ENCODE peak calls at places on chromosome 19, in six cellular contexts. N, C, X, P, G and S are unnamed samples.

GRCh38 chr19:53982611-53983010 is 8.8 kb upstream of the CACNG6 start:
- DNase-seq in N (peak), C (peak), X (no peak), P (peak), G (no peak), S (no peak)

GRCh38 chr19:41619018-41619571 is 7.8 kb downstream of the CEACAM4 start:
- DNase-seq in N (no peak), C (no peak), X (no peak), P (no peak), G (no peak), S (no peak)

GRCh38 chr19:41746593-41747227 is 8.6 kb upstream of the CEACAM6 start:
- DNase-seq in N (no peak), C (peak), X (peak), P (no peak), G (no peak), S (no peak)

GRCh38 chr19:36140289-36141038 is 598 bp downstream of the CAPNS1 start:
- DNase-seq in N (no peak), C (peak), X (peak), P (no peak), G (peak), S (no peak)

GRCh38 chr19:33438016-33438671 is 64.6 kb downstream of the CEBPG start:
- DNase-seq in N (no peak), C (peak), X (no peak), P (peak), G (no peak), S (peak)

GRCh38 chr19:55620410-55620809 is 4.0 kb downstream of the ZNF784 start:
- DNase-seq in N (no peak), C (no peak), X (no peak), P (no peak), G (no peak), S (peak)

GRCh38 chr19:13788991-13789390 is 6.3 kb upstream of the ZSWIM4 start:
- DNase-seq in N (no peak), C (no peak), X (peak), P (no peak), G (no peak), S (no peak)

GRCh38 chr19:43636121-43636683 is 3.4 kb downstream of the CADM4 start:
- DNase-seq in N (no peak), C (no peak), X (no peak), P (no peak), G (no peak), S (no peak)

GRCh38 chr19:30344446-30345425 is 27.4 kb upstream of the ZNF536 start:
- DNase-seq in N (no peak), C (no peak), X (peak), P (no peak), G (no peak), S (no peak)

GRCh38 chr19:41548954-41549688 is 26.8 kb upstream of the CEACAM21 start:
- DNase-seq in N (no peak), C (no peak), X (peak), P (no peak), G (peak), S (no peak)

GRCh38 chr19:47284324-47284899 is 9.7 kb downstream of the INAFM1 start:
- DNase-seq in N (peak), C (peak), X (peak), P (no peak), G (peak), S (no peak)

GRCh38 chr19:35294328-35294727 is 2.4 kb downstream of the MAG start:
- DNase-seq in N (no peak), C (no peak), X (no peak), P (no peak), G (no peak), S (no peak)

GRCh38 chr19:53982056-53982455 is 9.4 kb upstream of the CACNG6 start:
- DNase-seq in N (peak), C (no peak), X (no peak), P (no peak), G (no peak), S (no peak)

GRCh38 chr19:15812059-15812722 is 3.3 kb downstream of the OR10H1 start:
- DNase-seq in N (no peak), C (no peak), X (peak), P (no peak), G (no peak), S (no peak)

GRCh38 chr19:15813916-15814315 is 1.5 kb downstream of the OR10H1 start:
- DNase-seq in N (no peak), C (no peak), X (no peak), P (no peak), G (no peak), S (no peak)

GRCh38 chr19:15815306-15815705 is at the start of gene OR10H1:
- DNase-seq in N (no peak), C (no peak), X (no peak), P (no peak), G (no peak), S (no peak)

GRCh38 chr19:15811476-15811875 is 4.0 kb downstream of the OR10H1 start:
- DNase-seq in N (no peak), C (no peak), X (no peak), P (no peak), G (no peak), S (no peak)

GRCh38 chr19:15810335-15810734 is 5.1 kb downstream of the OR10H1 start:
- DNase-seq in N (no peak), C (no peak), X (peak), P (no peak), G (no peak), S (no peak)
- TF ChIP-seq CTCF in N (no peak), C (peak), X (no peak), P (no peak), G (no peak), S (no peak)

DNA sequence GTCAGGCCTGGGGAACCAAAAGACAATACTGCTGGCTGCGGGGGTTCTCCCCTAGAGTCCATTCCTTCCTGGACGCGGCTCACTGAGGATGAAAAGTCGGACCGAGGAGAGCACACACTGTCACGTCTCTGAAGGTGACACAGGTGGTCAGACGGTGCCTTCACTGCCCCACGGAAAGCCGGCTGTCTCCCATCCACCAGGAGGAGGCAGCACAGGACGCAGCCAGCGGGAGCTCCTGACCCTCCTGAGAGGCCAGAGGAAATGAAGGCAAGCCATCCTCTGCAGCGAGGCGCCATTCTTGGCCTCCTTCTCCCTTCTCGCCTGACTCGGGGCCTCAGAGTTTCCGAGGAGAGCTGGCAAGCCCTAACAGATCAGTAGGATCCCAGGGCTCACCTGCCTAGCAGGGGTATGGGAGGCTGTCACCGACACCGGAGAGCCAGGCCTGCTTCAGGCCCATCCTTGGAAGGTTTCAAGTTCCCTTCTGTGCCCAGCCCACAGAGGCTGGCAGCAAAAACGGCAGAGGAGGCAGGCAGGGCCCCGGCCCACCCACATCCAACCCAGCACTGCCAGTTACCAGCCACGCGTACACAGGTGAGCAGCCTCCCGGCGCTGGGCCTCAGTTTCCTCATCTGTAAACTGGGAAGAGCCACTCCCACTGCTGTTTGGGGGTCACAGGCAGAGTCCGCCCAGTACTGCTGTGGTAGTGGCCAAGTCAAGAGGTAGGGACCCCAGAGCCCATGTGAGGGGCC is 4.5 kb downstream of the REXO1 start:
- DNase-seq in N (no peak), C (no peak), X (no peak), P (no peak), G (no peak), S (no peak)
- TF ChIP-seq CTCF in N (peak), C (no peak), X (no peak), P (no peak), G (peak), S (no peak)

GRCh38 chr19:8335343-8336071 is 7.6 kb downstream of the KANK3 start:
- DNase-seq in N (no peak), C (peak), X (peak), P (peak), G (no peak), S (no peak)
- TF ChIP-seq CTCF in N (peak), C (peak), X (no peak), P (no peak), G (peak), S (no peak)

DNA sequence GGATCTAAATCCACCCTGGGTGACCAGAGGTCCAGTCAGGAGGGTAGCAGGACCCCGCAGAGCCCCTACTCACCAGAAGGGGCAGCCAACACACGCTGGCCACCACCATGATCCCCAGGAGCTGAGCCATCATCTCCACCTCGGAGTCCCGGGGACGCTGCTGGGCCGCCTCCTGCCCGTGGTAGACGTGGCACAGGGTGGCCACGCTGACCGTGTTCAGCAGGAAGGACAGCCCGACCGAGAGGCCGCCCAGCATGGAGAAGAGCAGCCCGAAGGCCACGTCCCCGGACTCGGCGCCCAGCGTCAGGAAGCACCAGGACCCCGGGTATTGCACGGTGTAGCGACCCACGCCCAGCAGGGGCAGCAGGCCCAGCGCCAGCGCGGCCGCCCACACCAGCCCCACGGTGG is 6.9 kb downstream of the TBXA2R start:
- DNase-seq in N (no peak), C (peak), X (no peak), P (no peak), G (no peak), S (no peak)
- TF ChIP-seq CTCF in N (peak), C (no peak), X (no peak), P (no peak), G (no peak), S (no peak)

DNA sequence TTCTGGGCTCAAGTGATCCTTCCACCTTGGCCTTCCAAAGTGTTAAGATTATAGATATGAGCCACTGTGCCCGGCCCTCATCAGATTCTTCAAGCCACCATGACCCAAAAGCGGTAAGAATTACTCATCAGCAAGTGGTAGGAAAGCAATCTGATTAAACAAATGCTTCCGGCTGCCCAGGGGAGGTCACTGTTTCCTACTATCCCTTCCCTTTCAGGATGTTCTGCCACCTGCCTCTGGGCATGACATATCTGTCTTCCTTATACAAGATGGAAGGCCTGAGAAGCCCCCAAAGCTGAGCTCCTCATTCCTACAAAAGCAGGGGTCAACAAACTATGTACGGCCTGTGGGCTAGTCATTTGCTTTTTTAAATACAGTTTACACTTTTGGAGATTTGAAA is 6.9 kb downstream of the ABHD8 start:
- DNase-seq in N (no peak), C (peak), X (no peak), P (no peak), G (no peak), S (no peak)
- TF ChIP-seq CTCF in N (no peak), C (no peak), X (no peak), P (no peak), G (no peak), S (no peak)